ENCODE peak calls at places on chromosome 1, in eight cellular contexts. O is Calu3, V is body of pancreas, C is LHCN-M2, B is endodermal cell, S is GOT3, A is aorta, T is PC-9. Q is an unnamed sample.
A peak's percentile ranks its signal among the peaks of the same experiment; 100 is the strongest.

GRCh38 chr1:176444286-176444685 is 18.7 kb upstream of the PAPPA2 start:
- DNase-seq in T (no peak), A (no peak), C (no peak), O (no peak), V (no peak), S (no peak), B (no peak), Q (no peak)

GRCh38 chr1:81582467-81582986 is 218.2 kb upstream of the ADGRL2 start:
- DNase-seq in T (no peak), B (no peak), A (no peak), C (no peak), V (no peak), S (no peak), O (no peak), Q (no peak)

GRCh38 chr1:77961392-77961791 is 17.5 kb downstream of the FUBP1 start:
- DNase-seq in V (no peak), O (no peak), S (no peak), C (no peak), T (no peak), B (no peak), A (no peak), Q (no peak)

GRCh38 chr1:213327318-213327667 is 276.3 kb downstream of the RPS6KC1 start:
- DNase-seq in C (peak; percentile 74), S (no peak), B (no peak), O (peak; percentile 58), A (no peak), V (peak; percentile 16), T (no peak), Q (peak; percentile 39)

GRCh38 chr1:210360852-210361477 is 32.3 kb downstream of the HHAT start:
- DNase-seq in A (no peak), S (no peak), B (peak; percentile 58), O (no peak), V (no peak), T (no peak), C (peak; percentile 71), Q (peak; percentile 19)

GRCh38 chr1:209895709-209896108 is 42.3 kb upstream of the SYT14 start:
- DNase-seq in A (no peak), S (no peak), B (no peak), O (peak; percentile 56), C (peak; percentile 63), T (peak; percentile 77), V (no peak), Q (no peak)

GRCh38 chr1:96641292-96641691 is 80.3 kb upstream of the PTBP2 start:
- DNase-seq in O (no peak), A (no peak), T (no peak), B (no peak), V (no peak), S (no peak), C (peak; percentile 10), Q (no peak)

GRCh38 chr1:201584510-201584991 is 45.6 kb downstream of the NAV1 start:
- DNase-seq in S (no peak), O (no peak), V (no peak), C (peak; percentile 92), T (no peak), A (no peak), B (no peak), Q (peak; percentile 38)

GRCh38 chr1:17441265-17441992 is 2.0 kb upstream of the RCC2 start:
- DNase-seq in B (no peak), V (no peak), S (no peak), T (peak; percentile 71), C (peak; percentile 38), O (peak; percentile 23), A (no peak), Q (peak; percentile 17)

GRCh38 chr1:31793586-31794285 is 22.1 kb downstream of the SPOCD1 start:
- DNase-seq in C (no peak), O (no peak), A (no peak), T (no peak), S (no peak), V (no peak), B (no peak), Q (no peak)

GRCh38 chr1:154442006-154442740 is 37.0 kb downstream of the IL6R start:
- DNase-seq in S (no peak), T (no peak), V (no peak), O (no peak), A (no peak), B (peak; percentile 65), C (no peak), Q (no peak)

GRCh38 chr1:14958249-14959215 is 195.0 kb upstream of the TMEM51 start:
- DNase-seq in C (no peak), O (no peak), S (no peak), V (no peak), T (no peak), B (no peak), A (no peak), Q (no peak)

GRCh38 chr1:205775717-205776056 is 405 bp upstream of the RAB29 start:
- DNase-seq in B (no peak), V (no peak), O (no peak), T (no peak), C (peak; percentile 81), S (no peak), A (no peak), Q (no peak)

GRCh38 chr1:47436304-47436978 is 1.4 kb upstream of the FOXD2 start:
- DNase-seq in V (peak; percentile 72), A (peak; percentile 95), O (peak; percentile 85), C (peak; percentile 68), B (peak; percentile 95), T (peak; percentile 82), S (peak; percentile 41), Q (peak; percentile 72)

GRCh38 chr1:207805841-207806421 is 54.1 kb downstream of the CD46 start:
- DNase-seq in A (peak; percentile 92), C (peak; percentile 96), O (no peak), S (no peak), V (peak; percentile 74), T (peak; percentile 35), B (peak; percentile 28), Q (peak; percentile 68)

GRCh38 chr1:153288634-153289275 is 24.0 kb downstream of the PGLYRP3 start:
- DNase-seq in V (no peak), O (peak; percentile 60), T (peak; percentile 33), C (no peak), A (no peak), B (peak; percentile 91), S (no peak), Q (no peak)

GRCh38 chr1:226549937-226550670 is 1.5 kb downstream of the STUM start:
- DNase-seq in T (no peak), V (peak; percentile 57), B (peak; percentile 78), A (peak; percentile 87), C (no peak), S (no peak), O (peak; percentile 45), Q (no peak)

GRCh38 chr1:204480515-204480914 is 14.1 kb downstream of the PIK3C2B start:
- DNase-seq in A (no peak), V (no peak), B (no peak), S (no peak), T (no peak), O (no peak), C (no peak), Q (no peak)

Q was measured in mucosa of gallbladder.